ENCODE peak calls at places on chromosome 19, in six cellular contexts. R, G, D, F, V and X are unnamed samples.

GRCh38 chr19:16386619-16387240 is 62.1 kb downstream of the KLF2 start:
- DNase-seq in F (no peak), G (peak; percentile 69), D (no peak), R (no peak), V (no peak), X (peak; percentile 69)

GRCh38 chr19:41753936-41754529 is 1.3 kb upstream of the CEACAM6 start:
- DNase-seq in V (no peak), F (no peak), D (no peak), R (no peak), G (no peak), X (peak; percentile 28)

GRCh38 chr19:5627395-5627904 is 4.6 kb downstream of the SAFB start:
- DNase-seq in R (peak; percentile 58), F (no peak), D (peak; percentile 29), V (no peak), G (no peak), X (no peak)

GRCh38 chr19:43406297-43406696 is 8.4 kb upstream of the TEX101 start:
- DNase-seq in V (no peak), D (no peak), R (no peak), G (no peak), F (no peak), X (no peak)

GRCh38 chr19:13859361-13859880 is 17.5 kb upstream of the NANOS3 start:
- DNase-seq in G (no peak), F (no peak), V (no peak), R (no peak), D (no peak), X (peak; percentile 60)

GRCh38 chr19:33333615-33334014 is 31.3 kb upstream of the CEBPA start:
- DNase-seq in F (no peak), D (no peak), V (no peak), G (no peak), R (no peak), X (no peak)

GRCh38 chr19:8085606-8086464 is 33.3 kb downstream of the CCL25 start:
- DNase-seq in G (peak; percentile 21), R (no peak), D (no peak), F (no peak), V (no peak), X (no peak)

GRCh38 chr19:16398530-16399241 is 73.1 kb downstream of the EPS15L1 start:
- DNase-seq in D (no peak), R (no peak), G (no peak), F (no peak), V (no peak), X (peak; percentile 65)

GRCh38 chr19:12800344-12800732 is 1.3 kb downstream of the PRDX2 start:
- DNase-seq in R (no peak), D (no peak), G (no peak), F (no peak), V (no peak), X (no peak)

GRCh38 chr19:5891938-5892771 is 11.4 kb downstream of the NDUFA11 start:
- DNase-seq in D (no peak), R (no peak), F (no peak), V (peak; percentile 47), G (peak; percentile 82), X (peak; percentile 35)

GRCh38 chr19:44623626-44624025 is 10.3 kb downstream of the IGSF23 start:
- DNase-seq in F (no peak), D (no peak), V (no peak), G (no peak), R (no peak), X (no peak)

GRCh38 chr19:6707011-6707657 is 13.3 kb downstream of the C3 start:
- DNase-seq in D (no peak), G (no peak), F (no peak), V (no peak), R (no peak), X (no peak)

GRCh38 chr19:4916292-4917082 is 7.2 kb downstream of the UHRF1 start:
- DNase-seq in D (no peak), R (no peak), V (no peak), G (no peak), F (no peak), X (no peak)

GRCh38 chr19:4044927-4045557 is 21.7 kb downstream of the ZBTB7A start:
- DNase-seq in D (no peak), V (no peak), F (no peak), R (no peak), G (no peak), X (no peak)

GRCh38 chr19:41334793-41335192 is 18.9 kb downstream of the TGFB1 start:
- DNase-seq in D (no peak), V (no peak), R (no peak), F (no peak), G (no peak), X (no peak)

GRCh38 chr19:5080030-5080644 is 111.2 kb downstream of the KDM4B start:
- DNase-seq in D (no peak), R (no peak), V (no peak), G (no peak), F (no peak), X (no peak)

GRCh38 chr19:47427241-47428176 is 8.2 kb upstream of the MEIS3 start:
- DNase-seq in G (peak; percentile 85), V (peak; percentile 84), D (no peak), F (no peak), R (no peak), X (peak; percentile 58)

GRCh38 chr19:3671680-3672574 is 28.3 kb downstream of the PIP5K1C start:
- DNase-seq in D (no peak), F (no peak), V (no peak), G (no peak), R (no peak), X (peak; percentile 52)

GRCh38 chr19:58577581-58578429 is 4.7 kb upstream of the MZF1 start:
- DNase-seq in R (no peak), V (peak; percentile 6), D (no peak), G (no peak), F (no peak), X (no peak)

GRCh38 chr19:16244091-16244490 is 46.4 kb downstream of the AP1M1 start:
- DNase-seq in R (no peak), F (no peak), G (no peak), D (no peak), V (no peak), X (peak; percentile 46)

GRCh38 chr19:8138201-8138600 is 11.2 kb downstream of the FBN3 start:
- DNase-seq in V (no peak), R (no peak), D (no peak), G (no peak), F (no peak), X (no peak)

GRCh38 chr19:13985771-13986347 is 20.3 kb downstream of the RFX1 start:
- DNase-seq in F (no peak), D (no peak), G (no peak), V (no peak), R (no peak), X (no peak)

GRCh38 chr19:7013678-7014077 is 7.6 kb downstream of the MBD3L2B start:
- DNase-seq in R (no peak), V (no peak), G (no peak), D (no peak), F (no peak), X (peak; percentile 60)

GRCh38 chr19:19420570-19421301 is 15.3 kb downstream of the GATAD2A start:
- DNase-seq in R (no peak), D (no peak), V (no peak), F (no peak), G (no peak), X (no peak)

GRCh38 chr19:56076413-56076998 is 44.6 kb downstream of the ZNF787 start:
- DNase-seq in R (no peak), G (peak; percentile 64), F (no peak), V (peak; percentile 59), D (no peak), X (peak; percentile 72)

GRCh38 chr19:56066152-56067023 is 54.7 kb downstream of the ZNF787 start:
- DNase-seq in G (peak; percentile 70), F (no peak), V (peak; percentile 71), D (no peak), R (peak; percentile 71), X (peak; percentile 43)

GRCh38 chr19:56069642-56070041 is 51.5 kb downstream of the ZNF787 start:
- DNase-seq in V (no peak), D (no peak), R (no peak), F (no peak), G (no peak), X (no peak)

GRCh38 chr19:56071151-56071550 is 49.9 kb downstream of the ZNF787 start:
- DNase-seq in R (no peak), G (no peak), F (no peak), D (no peak), V (no peak), X (no peak)
- TF ChIP-seq CTCF in R (no peak), G (peak; percentile 20), F (no peak), D (no peak), V (peak; percentile 52), X (peak; percentile 41)

GRCh38 chr19:30784850-30785459 is 412.8 kb downstream of the ZNF536 start:
- DNase-seq in V (no peak), F (no peak), D (no peak), G (peak; percentile 58), R (peak; percentile 48), X (peak; percentile 31)
- TF ChIP-seq CTCF in V (peak; percentile 55), F (peak; percentile 15), D (no peak), G (peak; percentile 50), R (peak; percentile 60), X (peak; percentile 26)

DNA sequence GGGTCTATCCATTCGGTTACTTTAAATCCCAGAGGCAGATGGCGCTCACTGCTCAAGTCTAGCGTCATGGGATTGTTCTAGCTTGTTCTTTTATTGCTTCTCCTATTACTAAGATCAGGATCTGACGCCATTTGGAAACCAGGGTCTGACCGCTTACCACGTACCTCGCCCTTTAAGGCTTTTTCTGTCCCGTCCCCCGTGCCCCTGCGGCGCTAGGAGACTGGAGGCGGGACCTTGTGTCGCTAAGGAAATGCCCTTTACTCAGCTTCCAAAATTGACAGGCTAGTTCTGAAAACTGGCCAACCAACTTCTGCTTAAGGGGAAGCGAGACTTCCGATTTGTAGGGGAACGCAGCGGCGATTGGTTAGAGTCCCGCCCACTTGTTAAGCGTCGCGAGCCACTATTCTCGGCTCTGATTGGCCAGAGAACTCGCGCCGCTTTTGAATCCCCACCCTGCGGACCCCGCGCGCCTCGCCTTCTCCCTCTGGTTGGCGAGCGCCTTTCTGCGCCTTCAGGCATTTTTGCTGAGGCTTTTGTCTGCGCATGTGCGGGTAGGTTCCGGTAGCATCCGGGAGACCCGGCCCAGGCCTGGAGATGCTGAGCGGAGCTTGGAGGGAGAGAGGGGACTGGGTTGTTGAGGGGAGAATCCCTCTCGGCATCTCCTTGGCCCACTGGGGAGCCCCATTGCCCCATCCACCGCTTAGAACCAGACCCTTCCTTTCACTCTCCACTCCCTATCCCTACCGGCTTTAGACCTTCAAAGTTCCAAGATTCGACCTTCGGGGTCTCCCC is 3.9 kb upstream of the C19orf84 start:
- DNase-seq in D (peak; percentile 92), R (peak; percentile 92), V (peak; percentile 83), G (peak; percentile 99), F (peak; percentile 92), X (peak; percentile 99)
- TF ChIP-seq CTCF in D (no peak), R (peak; percentile 7), V (no peak), G (peak; percentile 8), F (no peak), X (peak; percentile 2)

GRCh38 chr19:49475995-49476880 is 2.2 kb downstream of the FLT3LG start:
- DNase-seq in G (peak; percentile 86), V (peak; percentile 77), R (peak; percentile 60), F (no peak), D (no peak), X (no peak)
- TF ChIP-seq CTCF in G (peak; percentile 68), V (peak; percentile 70), R (peak; percentile 8), F (no peak), D (peak; percentile 5), X (peak; percentile 46)

GRCh38 chr19:2495130-2495641 is 19.3 kb downstream of the GADD45B start:
- DNase-seq in R (peak; percentile 80), D (peak; percentile 64), G (peak; percentile 91), F (peak; percentile 66), V (no peak), X (peak; percentile 73)
- TF ChIP-seq CTCF in R (no peak), D (no peak), G (peak; percentile 6), F (no peak), V (no peak), X (no peak)

GRCh38 chr19:34851277-34851804 is 75.4 kb upstream of the ZNF30 start:
- DNase-seq in F (no peak), V (no peak), G (no peak), D (no peak), R (no peak), X (no peak)
- TF ChIP-seq CTCF in F (no peak), V (peak; percentile 44), G (no peak), D (no peak), R (no peak), X (no peak)